ENCODE peak calls at places on chromosomes 7 and 10, in seven cellular contexts. O is stromal cell of bone marrow; J is activated CD8-positive, alpha-beta memory T cell treated with anti-CD3 and anti-CD28 coated beads for 24 hours; Z is ureter; L is T-helper 2 cell; W is NCI-H2081; U is stimulated activated CD8-positive, alpha-beta memory T cell treated with anti-CD3 and anti-CD28 coated beads, Interleukin-15, amount 100 ng/mL, for 24 hours. I is an unnamed sample.

GRCh38 chr7:83469491-83469890 is 179.4 kb downstream of the SEMA3E start:
- DNase-seq in W (no peak), L (no peak), U (no peak), O (no peak), J (no peak), Z (no peak), I (no peak)

GRCh38 chr7:155490697-155491628 is 33.0 kb downstream of the EN2 start:
- DNase-seq in O (no peak), U (no peak), L (no peak), J (peak), W (no peak), Z (peak), I (peak)

GRCh38 chr10:88149906-88150305 is 286.5 kb downstream of the PTEN start:
- DNase-seq in J (no peak), O (no peak), W (no peak), L (no peak), U (no peak), Z (no peak), I (no peak)

GRCh38 chr10:51876528-51876927 is 177.1 kb upstream of the CSTF2T start:
- DNase-seq in U (no peak), Z (no peak), W (peak), J (no peak), L (no peak), O (no peak), I (no peak)

GRCh38 chr7:107693396-107693795 is 32.8 kb downstream of the SLC26A4 start:
- DNase-seq in O (no peak), U (no peak), Z (no peak), J (no peak), L (no peak), W (no peak), I (no peak)

GRCh38 chr7:121076350-121077164 is 88.0 kb downstream of the CPED1 start:
- DNase-seq in L (no peak), J (no peak), U (no peak), O (no peak), W (no peak), Z (no peak), I (no peak)

GRCh38 chr10:24720096-24720495 is 3.6 kb downstream of the ARHGAP21 start:
- DNase-seq in O (no peak), L (no peak), W (peak), Z (no peak), U (no peak), J (no peak), I (no peak)

GRCh38 chr10:1732501-1733123 is 4.7 kb downstream of the ADARB2 start:
- DNase-seq in W (peak), U (no peak), O (no peak), L (no peak), Z (no peak), J (no peak), I (no peak)

GRCh38 chr10:101986277-101986971 is 69.5 kb downstream of the ARMH3 start:
- DNase-seq in O (no peak), W (no peak), Z (no peak), U (no peak), L (no peak), J (no peak), I (no peak)

GRCh38 chr7:44087914-44088838 is 5.8 kb upstream of the POLM start:
- DNase-seq in W (no peak), Z (no peak), O (peak), J (no peak), L (no peak), U (no peak), I (no peak)

GRCh38 chr7:106346678-106347217 is 62.0 kb upstream of the NAMPT start:
- DNase-seq in U (no peak), J (no peak), W (no peak), L (no peak), Z (no peak), O (peak), I (no peak)

GRCh38 chr10:74000892-74001669 is 3.2 kb downstream of the VCL start:
- DNase-seq in U (no peak), W (no peak), Z (no peak), O (no peak), L (no peak), J (no peak), I (no peak)

GRCh38 chr10:6716521-6716920 is 136.4 kb upstream of the PRKCQ start:
- DNase-seq in L (no peak), O (no peak), W (no peak), J (no peak), U (no peak), Z (no peak), I (no peak)

GRCh38 chr7:155913311-155913710 is 101.0 kb upstream of the SHH start:
- DNase-seq in J (no peak), Z (no peak), W (no peak), O (no peak), U (no peak), L (no peak), I (no peak)

GRCh38 chr7:4235596-4235995 is 446.5 kb upstream of the FOXK1 start:
- DNase-seq in U (no peak), W (no peak), L (no peak), O (no peak), Z (no peak), J (no peak), I (no peak)

GRCh38 chr7:12770227-12770975 is 83.0 kb downstream of the ARL4A start:
- DNase-seq in U (no peak), L (no peak), O (no peak), Z (no peak), W (peak), J (no peak), I (no peak)

GRCh38 chr7:133571066-133571465 is 318.2 kb downstream of the EXOC4 start:
- DNase-seq in U (no peak), Z (no peak), O (no peak), L (no peak), W (no peak), J (no peak), I (no peak)

GRCh38 chr10:50567384-50567783 is 56.4 kb downstream of the SGMS1 start:
- DNase-seq in L (no peak), O (no peak), U (no peak), J (no peak), W (peak), Z (no peak), I (no peak)

GRCh38 chr7:89728550-89728949 is 425.7 kb upstream of the STEAP1 start:
- DNase-seq in J (no peak), Z (no peak), O (no peak), W (no peak), U (no peak), L (no peak), I (no peak)